ENCODE peak calls at places on chromosomes 3 and 15, in four cellular contexts. One of them, this sample, is unnamed.

GRCh38 chr3:141508067-141508436 is 21.2 kb downstream of the RASA2 start:
- DNase-seq in cardiac fibroblast: no peak
- DNase-seq in endothelial cell: no peak
- DNase-seq in stomach: no peak
- DNase-seq in this sample: no peak

GRCh38 chr15:35430301-35430700 is 115.7 kb downstream of the DPH6 start:
- DNase-seq in cardiac fibroblast: no peak
- DNase-seq in endothelial cell: no peak
- DNase-seq in stomach: no peak
- DNase-seq in this sample: no peak

GRCh38 chr15:84658080-84658787 is at the start of gene NMB:
- DNase-seq in cardiac fibroblast: peak; percentile 78
- DNase-seq in endothelial cell: peak; percentile 82
- DNase-seq in stomach: peak; percentile 82
- DNase-seq in this sample: peak; percentile 88

GRCh38 chr3:33060609-33061337 is 36.2 kb downstream of the GLB1 start:
- DNase-seq in cardiac fibroblast: no peak
- DNase-seq in endothelial cell: no peak
- DNase-seq in stomach: peak; percentile 94
- DNase-seq in this sample: no peak

GRCh38 chr3:103511891-103512290 is 1077.1 kb downstream of the ZPLD1 start:
- DNase-seq in cardiac fibroblast: no peak
- DNase-seq in endothelial cell: no peak
- DNase-seq in stomach: no peak
- DNase-seq in this sample: no peak

GRCh38 chr3:170220871-170221270 is 1.4 kb upstream of the PRKCI start:
- DNase-seq in cardiac fibroblast: no peak
- DNase-seq in endothelial cell: no peak
- DNase-seq in stomach: no peak
- DNase-seq in this sample: no peak

GRCh38 chr15:42088801-42089640 is 5.3 kb downstream of the PLA2G4D start:
- DNase-seq in cardiac fibroblast: no peak
- DNase-seq in endothelial cell: no peak
- DNase-seq in stomach: peak; percentile 65
- DNase-seq in this sample: no peak

GRCh38 chr3:141229132-141229531 is 2.5 kb upstream of the PXYLP1 start:
- DNase-seq in cardiac fibroblast: no peak
- DNase-seq in endothelial cell: no peak
- DNase-seq in stomach: no peak
- DNase-seq in this sample: no peak

GRCh38 chr3:160205606-160206005 is 19.6 kb upstream of the C3orf80 start:
- DNase-seq in cardiac fibroblast: no peak
- DNase-seq in endothelial cell: no peak
- DNase-seq in stomach: no peak
- DNase-seq in this sample: no peak

GRCh38 chr15:60797444-60798040 is 318.6 kb upstream of the ICE2 start:
- DNase-seq in cardiac fibroblast: no peak
- DNase-seq in endothelial cell: no peak
- DNase-seq in stomach: no peak
- DNase-seq in this sample: no peak

GRCh38 chr15:26879770-26880169 is 12.9 kb downstream of the GABRA5 start:
- DNase-seq in cardiac fibroblast: no peak
- DNase-seq in endothelial cell: no peak
- DNase-seq in stomach: no peak
- DNase-seq in this sample: no peak

GRCh38 chr15:66025972-66026371 is 156.7 kb downstream of the RAB11A start:
- DNase-seq in cardiac fibroblast: no peak
- DNase-seq in endothelial cell: no peak
- DNase-seq in stomach: no peak
- DNase-seq in this sample: no peak

GRCh38 chr15:41854443-41854842 is 15.8 kb downstream of the PLA2G4B start:
- DNase-seq in cardiac fibroblast: no peak
- DNase-seq in endothelial cell: no peak
- DNase-seq in stomach: peak; percentile 61
- DNase-seq in this sample: no peak

GRCh38 chr3:79871656-79872055 is 103.9 kb upstream of the ROBO1 start:
- DNase-seq in cardiac fibroblast: peak; percentile 12
- DNase-seq in endothelial cell: no peak
- DNase-seq in stomach: no peak
- DNase-seq in this sample: no peak

GRCh38 chr15:70308011-70308761 is 210.5 kb upstream of the TLE3 start:
- DNase-seq in cardiac fibroblast: no peak
- DNase-seq in endothelial cell: no peak
- DNase-seq in stomach: no peak
- DNase-seq in this sample: peak; percentile 50

GRCh38 chr15:93087825-93088199 is 1.2 kb downstream of the RGMA start:
- DNase-seq in cardiac fibroblast: peak; percentile 70
- DNase-seq in endothelial cell: peak; percentile 79
- DNase-seq in stomach: peak; percentile 70
- DNase-seq in this sample: peak; percentile 87

GRCh38 chr3:60282840-60283239 is 968.4 kb downstream of the FHIT start:
- DNase-seq in cardiac fibroblast: no peak
- DNase-seq in endothelial cell: no peak
- DNase-seq in stomach: no peak
- DNase-seq in this sample: no peak

GRCh38 chr15:56337084-56337725 is 28.0 kb upstream of the TEX9 start:
- DNase-seq in cardiac fibroblast: no peak
- DNase-seq in endothelial cell: no peak
- DNase-seq in stomach: no peak
- DNase-seq in this sample: no peak

GRCh38 chr15:90881978-90882721 is 2.2 kb upstream of the FES start:
- DNase-seq in cardiac fibroblast: no peak
- DNase-seq in endothelial cell: no peak
- DNase-seq in stomach: no peak
- DNase-seq in this sample: no peak

GRCh38 chr15:90780916-90781315 is 63.8 kb downstream of the BLM start:
- DNase-seq in cardiac fibroblast: no peak
- DNase-seq in endothelial cell: no peak
- DNase-seq in stomach: no peak
- DNase-seq in this sample: no peak

GRCh38 chr3:172836390-172836997 is 86.0 kb downstream of the ECT2 start:
- DNase-seq in cardiac fibroblast: peak; percentile 78
- DNase-seq in endothelial cell: peak; percentile 46
- DNase-seq in stomach: no peak
- DNase-seq in this sample: peak; percentile 9

GRCh38 chr3:66199089-66199473 is 21.7 kb upstream of the SLC25A26 start:
- DNase-seq in cardiac fibroblast: no peak
- DNase-seq in endothelial cell: no peak
- DNase-seq in stomach: no peak
- DNase-seq in this sample: no peak

GRCh38 chr3:168459229-168459784 is 363.6 kb upstream of the GOLIM4 start:
- DNase-seq in cardiac fibroblast: no peak
- DNase-seq in endothelial cell: no peak
- DNase-seq in stomach: no peak
- DNase-seq in this sample: no peak

GRCh38 chr3:9104121-9104520 is 140.8 kb upstream of the RAD18 start:
- DNase-seq in cardiac fibroblast: no peak
- DNase-seq in endothelial cell: no peak
- DNase-seq in stomach: no peak
- DNase-seq in this sample: no peak

GRCh38 chr3:130084581-130084980 is 3.0 kb downstream of the ALG1L2 start:
- DNase-seq in cardiac fibroblast: no peak
- DNase-seq in endothelial cell: no peak
- DNase-seq in stomach: no peak
- DNase-seq in this sample: no peak

GRCh38 chr3:126434264-126434590 is 39.5 kb downstream of the CFAP100 start:
- DNase-seq in cardiac fibroblast: no peak
- DNase-seq in endothelial cell: no peak
- DNase-seq in stomach: peak; percentile 20
- DNase-seq in this sample: no peak

GRCh38 chr3:30354513-30354912 is 251.9 kb upstream of the TGFBR2 start:
- DNase-seq in cardiac fibroblast: peak; percentile 26
- DNase-seq in endothelial cell: no peak
- DNase-seq in stomach: no peak
- DNase-seq in this sample: no peak

GRCh38 chr3:119368243-119368800 is 74.1 kb downstream of the ARHGAP31 start:
- DNase-seq in cardiac fibroblast: no peak
- DNase-seq in endothelial cell: no peak
- DNase-seq in stomach: no peak
- DNase-seq in this sample: no peak

GRCh38 chr3:59759298-59760169 is 709.7 kb upstream of the CFAP20DC start:
- DNase-seq in cardiac fibroblast: no peak
- DNase-seq in endothelial cell: no peak
- DNase-seq in stomach: no peak
- DNase-seq in this sample: no peak

GRCh38 chr3:112464264-112464663 is 35.0 kb downstream of the BTLA start:
- DNase-seq in cardiac fibroblast: peak; percentile 32
- DNase-seq in endothelial cell: no peak
- DNase-seq in stomach: no peak
- DNase-seq in this sample: peak; percentile 21

GRCh38 chr15:63986751-63987341 is 59.4 kb downstream of the DAPK2 start:
- DNase-seq in cardiac fibroblast: no peak
- DNase-seq in endothelial cell: no peak
- DNase-seq in stomach: peak; percentile 23
- DNase-seq in this sample: peak; percentile 66

GRCh38 chr3:56783644-56784451 is 17.9 kb downstream of the ARHGEF3 start:
- DNase-seq in cardiac fibroblast: peak; percentile 79
- DNase-seq in endothelial cell: no peak
- DNase-seq in stomach: peak; percentile 70
- DNase-seq in this sample: peak; percentile 82

GRCh38 chr3:107987036-107987557 is 103.7 kb downstream of the CD47 start:
- DNase-seq in cardiac fibroblast: peak; percentile 99
- DNase-seq in endothelial cell: no peak
- DNase-seq in stomach: peak; percentile 84
- DNase-seq in this sample: no peak

GRCh38 chr15:47196057-47196456 is 521.2 kb upstream of the SEMA6D start:
- DNase-seq in cardiac fibroblast: peak; percentile 92
- DNase-seq in endothelial cell: peak; percentile 82
- DNase-seq in stomach: peak; percentile 72
- DNase-seq in this sample: peak; percentile 38

DNA sequence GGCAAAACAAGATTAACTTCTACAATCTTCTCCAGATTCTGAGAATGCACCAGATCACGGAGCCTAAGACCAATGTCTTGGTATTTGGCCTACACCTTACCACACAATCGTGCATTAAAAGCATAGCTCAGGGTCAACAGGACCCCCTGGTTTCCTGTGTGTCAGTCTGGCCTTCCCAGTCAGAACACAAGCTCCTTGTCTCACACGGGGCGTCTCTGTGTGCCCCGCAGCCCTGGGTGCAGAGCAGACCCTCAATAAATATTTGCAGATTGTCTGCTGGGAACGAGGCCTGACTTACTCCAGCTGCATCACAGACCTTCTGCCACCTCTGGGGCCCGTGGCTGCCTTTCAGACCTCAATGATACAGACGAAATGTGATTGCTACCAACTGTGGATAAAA is 82.5 kb upstream of the CTNNB1 start:
- DNase-seq in cardiac fibroblast: no peak
- DNase-seq in endothelial cell: no peak
- DNase-seq in stomach: no peak
- DNase-seq in this sample: no peak
- TF ChIP-seq CTCF in cardiac fibroblast: no peak
- TF ChIP-seq CTCF in endothelial cell: no peak
- TF ChIP-seq CTCF in stomach: no peak
- TF ChIP-seq CTCF in this sample: no peak

DNA sequence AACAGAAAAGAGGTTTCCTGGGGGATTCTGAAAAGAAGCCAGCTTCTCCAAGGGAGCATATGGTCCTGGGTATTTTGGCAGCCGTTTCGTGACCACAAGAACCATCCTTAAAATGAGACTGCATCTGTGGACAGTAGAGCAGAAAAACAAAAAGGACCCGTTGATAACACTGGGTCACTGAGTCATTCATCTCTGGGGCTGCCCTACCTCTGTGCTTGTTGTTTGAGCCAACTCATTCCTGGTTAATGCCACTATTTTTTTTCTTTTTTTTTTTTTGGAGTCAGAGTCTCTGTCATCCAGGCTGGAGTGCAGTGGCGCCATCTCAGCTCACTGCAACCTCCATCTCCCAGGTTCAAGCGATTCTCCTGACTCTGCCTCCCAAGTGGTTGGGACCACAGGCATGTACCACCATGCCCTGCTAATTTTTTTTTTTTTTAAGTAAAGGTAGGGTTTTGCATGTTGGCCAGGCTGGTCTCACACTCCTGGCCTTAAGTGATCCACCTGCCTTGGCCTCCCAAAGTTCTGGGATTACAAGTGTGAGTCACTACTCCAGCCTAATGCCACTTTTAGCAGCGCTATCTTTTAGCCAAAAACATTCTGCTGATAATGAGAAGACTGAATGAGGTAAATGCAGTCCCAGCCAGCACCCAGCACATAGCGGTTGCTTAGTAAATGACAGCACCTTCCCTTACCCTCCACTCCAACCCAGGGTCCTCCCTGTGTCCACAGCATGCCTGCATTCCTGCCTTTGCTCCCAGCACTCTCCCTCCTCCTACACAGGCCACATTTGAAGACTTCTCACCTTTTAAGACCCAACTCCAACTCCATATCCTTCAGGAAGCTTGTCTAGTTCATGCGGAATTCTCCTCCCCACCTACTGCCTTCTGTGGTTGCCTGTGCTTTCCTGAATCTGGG is 9.1 kb upstream of the ISL2 start:
- DNase-seq in cardiac fibroblast: no peak
- DNase-seq in endothelial cell: no peak
- DNase-seq in stomach: no peak
- DNase-seq in this sample: no peak
- TF ChIP-seq CTCF in cardiac fibroblast: no peak
- TF ChIP-seq CTCF in endothelial cell: no peak
- TF ChIP-seq CTCF in stomach: no peak
- TF ChIP-seq CTCF in this sample: no peak

GRCh38 chr3:69252141-69252540 is 129.7 kb upstream of the LMOD3 start:
- DNase-seq in cardiac fibroblast: no peak
- DNase-seq in endothelial cell: no peak
- DNase-seq in stomach: no peak
- DNase-seq in this sample: no peak
- TF ChIP-seq CTCF in cardiac fibroblast: no peak
- TF ChIP-seq CTCF in endothelial cell: no peak
- TF ChIP-seq CTCF in stomach: no peak
- TF ChIP-seq CTCF in this sample: no peak

DNA sequence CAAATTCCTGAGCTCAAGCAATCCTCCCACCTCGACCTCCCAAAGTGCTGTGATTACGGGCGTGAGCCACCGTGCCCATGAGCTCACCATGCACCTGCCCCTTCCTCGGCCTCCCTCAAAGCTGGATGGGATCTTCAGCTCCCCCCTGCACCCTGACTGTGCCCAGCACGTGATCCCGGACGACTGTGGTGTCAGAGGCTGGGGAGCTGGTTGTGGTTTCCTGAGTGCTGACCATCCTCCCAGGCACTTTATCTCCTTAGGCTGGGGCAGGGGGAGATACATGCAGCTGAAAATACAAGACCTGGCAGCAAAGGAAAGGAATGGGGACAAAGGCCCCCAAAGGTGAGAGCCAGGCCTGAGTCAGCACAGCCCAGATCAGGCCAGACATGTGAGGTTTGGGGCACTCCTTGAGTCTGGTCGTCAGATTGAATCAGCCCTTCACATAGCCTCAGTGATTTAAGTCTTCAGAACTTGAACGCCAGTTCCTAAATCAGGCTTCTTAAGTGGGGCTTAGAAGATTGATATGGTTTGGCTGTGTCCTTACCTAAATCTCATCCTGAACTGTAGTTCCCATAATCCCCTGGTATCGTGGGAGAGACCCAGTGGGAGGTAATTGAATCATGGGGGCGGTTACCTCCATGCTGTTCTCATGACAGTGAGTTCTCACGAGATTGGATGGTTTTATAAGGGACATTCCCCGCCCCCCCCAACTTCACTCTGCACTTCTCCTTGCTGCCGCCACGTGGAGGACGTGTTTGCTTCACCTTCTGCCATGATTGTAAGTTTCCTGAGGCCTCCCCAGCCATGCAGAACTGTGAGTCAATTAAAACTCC is 35.8 kb downstream of the PRKCD start:
- DNase-seq in cardiac fibroblast: peak; percentile 70
- DNase-seq in endothelial cell: no peak
- DNase-seq in stomach: no peak
- DNase-seq in this sample: no peak
- TF ChIP-seq CTCF in cardiac fibroblast: no peak
- TF ChIP-seq CTCF in endothelial cell: no peak
- TF ChIP-seq CTCF in stomach: no peak
- TF ChIP-seq CTCF in this sample: no peak

This sample was measured in GM13977.